ENCODE peak calls at places on chromosomes 2 and 18, in ten cellular contexts. W is tibial artery, I is GM12878, V is fibroblast of lung, Z is GM23248, Y is trophoblast cell, N is MM.1S, D is lower lobe of right lung, B is pancreas, A is brain microvascular endothelial cell. Q is an unnamed sample.

GRCh38 chr2:70705160-70705850 is 62.7 kb downstream of the ADD2 start:
- DNase-seq in B (no peak), I (no peak), Y (no peak), Z (no peak), A (no peak), D (no peak), V (no peak), N (no peak), W (no peak), Q (no peak)

GRCh38 chr2:85953476-85953875 is 64.7 kb upstream of the ST3GAL5 start:
- DNase-seq in B (no peak), A (no peak), I (no peak), V (no peak), N (no peak), D (no peak), W (no peak), Y (no peak), Z (peak), Q (peak)

GRCh38 chr2:85326406-85326945 is 1.3 kb downstream of the TGOLN2 start:
- DNase-seq in Y (no peak), W (peak), D (no peak), N (peak), B (no peak), A (no peak), V (no peak), Z (peak), I (no peak), Q (peak)

GRCh38 chr2:191109888-191110287 is 40.9 kb downstream of the STAT4 start:
- DNase-seq in N (no peak), B (no peak), Z (no peak), Y (no peak), I (no peak), V (no peak), D (no peak), W (no peak), A (peak), Q (no peak)

GRCh38 chr2:219406861-219407230 is 11.3 kb upstream of the DES start:
- DNase-seq in A (peak), Z (peak), D (no peak), W (peak), Y (no peak), B (no peak), I (no peak), N (no peak), V (peak), Q (peak)

GRCh38 chr2:46643493-46643892 is 164.1 kb downstream of the TMEM247 start:
- DNase-seq in D (no peak), Z (no peak), W (no peak), Y (no peak), V (no peak), N (peak), I (no peak), B (no peak), A (no peak), Q (no peak)

GRCh38 chr18:46676162-46676830 is 19.3 kb upstream of the LOXHD1 start:
- DNase-seq in D (no peak), N (no peak), W (no peak), Y (no peak), V (peak), A (no peak), Z (peak), I (no peak), B (no peak), Q (no peak)

GRCh38 chr18:61896767-61897166 is 4.0 kb upstream of the RNF152 start:
- DNase-seq in D (no peak), Z (peak), W (peak), A (peak), Y (no peak), N (no peak), I (no peak), V (peak), B (peak), Q (peak)

GRCh38 chr2:36343601-36344000 is 12.0 kb upstream of the CRIM1 start:
- DNase-seq in B (no peak), W (no peak), A (no peak), N (no peak), D (no peak), I (no peak), Y (no peak), Z (peak), V (no peak), Q (peak)

GRCh38 chr2:144512421-144513272 is 7.3 kb downstream of the ZEB2 start:
- DNase-seq in Y (no peak), B (no peak), A (no peak), D (no peak), Z (peak), I (no peak), N (no peak), W (peak), V (peak), Q (no peak)

GRCh38 chr2:196422361-196422760 is 217.2 kb upstream of the CCDC150 start:
- DNase-seq in V (no peak), I (no peak), W (no peak), B (no peak), Z (no peak), A (no peak), Y (no peak), D (no peak), N (no peak), Q (no peak)

GRCh38 chr2:60819936-60820335 is 61.4 kb upstream of the REL start:
- DNase-seq in A (no peak), D (no peak), Y (no peak), N (no peak), B (no peak), Z (no peak), V (no peak), I (no peak), W (no peak), Q (no peak)

GRCh38 chr18:55301196-55301540 is 286.8 kb downstream of the TCF4 start:
- DNase-seq in A (no peak), Z (peak), Y (no peak), N (no peak), D (no peak), I (no peak), W (no peak), V (peak), B (no peak), Q (peak)

GRCh38 chr2:135952891-135953290 is 32.5 kb downstream of the DARS1 start:
- DNase-seq in Z (no peak), A (no peak), I (no peak), B (no peak), V (peak), Y (no peak), N (no peak), W (no peak), D (no peak), Q (peak)

GRCh38 chr18:65725421-65726050 is 25.3 kb upstream of the CDH7 start:
- DNase-seq in Y (no peak), V (no peak), I (no peak), Z (no peak), N (peak), D (no peak), A (no peak), W (no peak), B (peak), Q (no peak)

GRCh38 chr18:49907346-49907929 is 94.1 kb upstream of the ACAA2 start:
- DNase-seq in B (no peak), Z (no peak), A (no peak), V (peak), D (no peak), N (no peak), Y (no peak), W (no peak), I (no peak), Q (no peak)

GRCh38 chr2:231977430-231977829 is 15.9 kb downstream of the DIS3L2 start:
- DNase-seq in A (no peak), D (no peak), B (no peak), Z (no peak), V (no peak), W (no peak), N (no peak), I (no peak), Y (no peak), Q (no peak)

GRCh38 chr2:221572821-221573429 is 821 bp upstream of the EPHA4 start:
- DNase-seq in I (no peak), Z (peak), A (peak), D (peak), B (peak), W (no peak), N (peak), Y (peak), V (peak), Q (peak)

GRCh38 chr2:129212337-129212958 is 767.0 kb upstream of the RAB6C start:
- DNase-seq in B (no peak), W (no peak), Z (no peak), V (no peak), N (no peak), Y (no peak), D (no peak), A (no peak), I (no peak), Q (no peak)

GRCh38 chr2:216339456-216340279 is 32.6 kb downstream of the MARCHF4 start:
- DNase-seq in W (no peak), D (no peak), V (peak), B (no peak), A (no peak), Y (no peak), I (no peak), N (no peak), Z (peak), Q (peak)
- H3K4me3 ChIP-seq in W (no peak), D (no peak), V (no peak), B (no peak), A (no peak), Y (no peak), I (no peak), N (no peak), Z (no peak), Q (no peak)

GRCh38 chr2:174666786-174667369 is 69.3 kb upstream of the WIPF1 start:
- DNase-seq in B (no peak), W (no peak), V (no peak), Y (no peak), D (no peak), Z (peak), I (no peak), A (no peak), N (no peak), Q (no peak)

GRCh38 chr2:174667461-174667860 is 69.9 kb upstream of the WIPF1 start:
- DNase-seq in V (no peak), B (no peak), Y (no peak), N (no peak), I (no peak), Z (peak), D (no peak), W (no peak), A (no peak), Q (no peak)

GRCh38 chr2:174669321-174669720 is 71.7 kb upstream of the WIPF1 start:
- DNase-seq in N (no peak), Y (peak), B (no peak), W (no peak), V (no peak), Z (no peak), I (no peak), D (no peak), A (no peak), Q (no peak)

GRCh38 chr2:174666312-174666711 is 68.7 kb upstream of the WIPF1 start:
- DNase-seq in Y (no peak), V (no peak), Z (peak), N (no peak), I (no peak), W (no peak), B (no peak), D (no peak), A (no peak), Q (no peak)

DNA sequence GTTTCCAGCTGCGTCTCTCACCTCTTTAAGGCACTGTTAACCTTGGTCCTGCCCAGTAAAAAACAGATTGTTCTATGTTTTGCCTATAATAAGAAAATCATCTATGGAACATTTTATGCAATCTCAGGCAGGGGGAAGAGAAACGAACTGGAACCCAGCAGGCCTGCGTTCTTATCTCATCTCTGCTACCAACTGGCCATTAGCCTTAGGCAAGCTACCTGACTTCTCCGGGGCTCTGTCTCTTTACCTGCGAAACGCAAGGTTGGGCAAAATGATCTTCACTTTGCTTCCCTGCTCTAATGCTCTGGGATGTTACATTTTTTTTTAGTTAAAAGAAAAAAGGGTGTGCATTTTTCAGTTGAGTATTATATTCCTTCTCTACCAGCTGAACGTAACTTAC is 70.5 kb upstream of the WIPF1 start:
- DNase-seq in A (no peak), Z (no peak), V (no peak), Y (no peak), I (no peak), N (no peak), D (no peak), W (no peak), B (no peak), Q (no peak)
- H3K27ac ChIP-seq in A (no peak), Z (no peak), V (no peak), Y (peak), I (no peak), N (no peak), D (no peak), W (peak), B (no peak), Q (no peak)

DNA sequence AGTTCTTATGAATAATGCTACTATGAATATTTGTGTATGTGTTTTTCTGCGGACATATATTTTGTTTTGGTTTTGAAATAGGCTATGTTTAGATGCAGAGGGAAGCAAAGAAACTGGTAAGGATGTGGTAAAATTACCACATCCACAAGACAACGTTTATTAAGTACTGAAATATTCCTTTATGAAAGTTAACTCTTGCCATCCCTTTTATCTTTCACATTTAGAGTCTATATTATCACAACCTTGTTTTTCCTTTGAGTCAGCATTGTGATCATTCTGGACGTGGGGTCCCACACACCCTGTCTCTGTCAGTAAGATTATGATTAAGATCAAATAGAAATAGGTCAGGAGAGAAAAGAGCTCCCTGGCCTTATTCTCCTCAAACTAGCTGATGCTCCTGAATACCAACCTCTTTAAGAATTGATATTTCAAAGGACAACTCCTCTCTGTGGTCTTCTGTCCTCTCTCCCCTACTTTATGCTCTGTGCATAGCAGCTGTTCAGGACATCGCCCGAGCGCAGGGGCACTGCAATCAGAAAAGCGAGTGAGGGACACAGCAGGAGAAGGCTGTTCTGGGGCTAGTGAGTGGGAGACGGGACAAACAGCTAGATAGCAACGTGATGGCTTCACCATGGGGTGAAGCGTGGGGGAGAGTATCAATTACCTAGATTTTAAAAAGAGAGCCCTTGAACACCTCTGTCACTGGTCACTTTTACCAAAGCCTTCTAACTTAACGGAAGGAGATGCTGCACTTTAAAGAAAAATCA is 12.2 kb downstream of the METAP1D start:
- DNase-seq in V (no peak), N (no peak), A (no peak), D (no peak), B (no peak), Y (no peak), I (no peak), Z (no peak), W (no peak), Q (no peak)
- H3K4me3 ChIP-seq in V (no peak), N (no peak), A (no peak), D (no peak), B (no peak), Y (no peak), I (peak), Z (no peak), W (no peak), Q (no peak)

DNA sequence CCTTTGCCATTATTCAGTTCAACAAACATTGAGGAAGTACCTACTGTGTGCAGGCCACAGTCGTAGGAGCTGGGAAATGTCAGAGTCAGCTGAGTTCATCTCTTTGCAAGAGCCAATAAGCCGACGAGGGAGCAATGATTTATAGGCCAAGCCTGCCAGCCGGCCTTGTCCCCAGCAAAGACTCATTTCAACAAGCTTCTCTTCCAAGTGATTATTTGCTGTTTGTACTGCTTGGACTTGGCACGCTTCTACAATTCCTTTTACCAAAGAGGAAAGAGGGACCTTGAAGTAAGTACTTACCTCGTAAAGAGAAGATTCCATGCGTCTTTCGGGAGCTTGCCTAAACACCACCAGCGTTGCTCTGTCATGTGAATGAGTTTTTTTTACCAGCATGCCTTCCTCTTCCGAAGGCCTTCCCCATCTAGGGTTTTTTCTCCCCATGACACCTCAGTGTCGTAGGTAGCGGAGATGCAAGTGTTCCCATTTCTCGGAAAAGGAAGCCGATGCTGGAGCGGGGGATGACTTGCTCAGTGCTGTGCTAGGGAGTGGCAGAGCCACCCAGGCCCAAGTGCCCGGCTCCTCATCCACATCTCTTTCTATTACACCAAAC is 138.8 kb downstream of the KLHL29 start:
- DNase-seq in Y (no peak), D (no peak), A (no peak), Z (peak), N (no peak), I (no peak), W (peak), B (no peak), V (peak), Q (peak)
- H3K27ac ChIP-seq in Y (no peak), D (peak), A (no peak), Z (peak), N (no peak), I (no peak), W (peak), B (peak), V (no peak), Q (no peak)

GRCh38 chr2:88698027-88698413 is 6.5 kb downstream of the RPIA start:
- DNase-seq in N (no peak), D (no peak), B (no peak), I (no peak), Z (no peak), A (no peak), W (no peak), Y (no peak), V (peak), Q (peak)
- H3K4me3 ChIP-seq in N (no peak), D (no peak), B (no peak), I (no peak), Z (no peak), A (no peak), W (no peak), Y (no peak), V (no peak), Q (no peak)

GRCh38 chr2:54965425-54965824 is 84.8 kb downstream of the RTN4 start:
- DNase-seq in B (no peak), N (no peak), Y (no peak), W (no peak), A (no peak), V (no peak), I (no peak), Z (no peak), D (no peak), Q (no peak)

GRCh38 chr2:54960118-54960517 is 90.1 kb downstream of the RTN4 start:
- DNase-seq in N (no peak), I (no peak), Y (no peak), B (no peak), Z (no peak), D (no peak), W (no peak), A (no peak), V (no peak), Q (no peak)

GRCh38 chr2:54962935-54963334 is 87.3 kb downstream of the RTN4 start:
- DNase-seq in A (no peak), I (no peak), N (no peak), D (no peak), V (no peak), Y (no peak), W (no peak), B (no peak), Z (no peak), Q (no peak)

GRCh38 chr2:54964271-54964670 is 86.0 kb downstream of the RTN4 start:
- DNase-seq in N (no peak), D (no peak), A (no peak), B (no peak), Z (peak), Y (no peak), W (no peak), V (peak), I (no peak), Q (peak)

GRCh38 chr2:54962511-54962910 is 87.7 kb downstream of the RTN4 start:
- DNase-seq in N (no peak), B (no peak), V (no peak), A (no peak), W (no peak), Y (no peak), Z (no peak), I (no peak), D (no peak), Q (no peak)
- H3K27ac ChIP-seq in N (no peak), B (no peak), V (no peak), A (no peak), W (no peak), Y (no peak), Z (no peak), I (no peak), D (peak), Q (no peak)

GRCh38 chr2:9473985-9474360 is 378 bp upstream of the IAH1 start:
- DNase-seq in I (no peak), A (no peak), V (no peak), N (no peak), Z (peak), B (peak), W (peak), D (peak), Y (no peak), Q (no peak)

GRCh38 chr2:9477914-9478313 is 3.6 kb downstream of the IAH1 start:
- DNase-seq in Y (no peak), Z (no peak), N (no peak), A (no peak), B (no peak), V (no peak), W (no peak), D (no peak), I (no peak), Q (no peak)

GRCh38 chr2:9471212-9471611 is 3.1 kb upstream of the IAH1 start:
- DNase-seq in Z (no peak), V (no peak), B (no peak), N (no peak), I (no peak), D (no peak), A (no peak), W (peak), Y (no peak), Q (no peak)

GRCh38 chr2:9473308-9473984 is 905 bp upstream of the IAH1 start:
- DNase-seq in Z (no peak), W (no peak), D (no peak), N (no peak), V (no peak), Y (peak), B (peak), A (no peak), I (no peak), Q (no peak)

DNA sequence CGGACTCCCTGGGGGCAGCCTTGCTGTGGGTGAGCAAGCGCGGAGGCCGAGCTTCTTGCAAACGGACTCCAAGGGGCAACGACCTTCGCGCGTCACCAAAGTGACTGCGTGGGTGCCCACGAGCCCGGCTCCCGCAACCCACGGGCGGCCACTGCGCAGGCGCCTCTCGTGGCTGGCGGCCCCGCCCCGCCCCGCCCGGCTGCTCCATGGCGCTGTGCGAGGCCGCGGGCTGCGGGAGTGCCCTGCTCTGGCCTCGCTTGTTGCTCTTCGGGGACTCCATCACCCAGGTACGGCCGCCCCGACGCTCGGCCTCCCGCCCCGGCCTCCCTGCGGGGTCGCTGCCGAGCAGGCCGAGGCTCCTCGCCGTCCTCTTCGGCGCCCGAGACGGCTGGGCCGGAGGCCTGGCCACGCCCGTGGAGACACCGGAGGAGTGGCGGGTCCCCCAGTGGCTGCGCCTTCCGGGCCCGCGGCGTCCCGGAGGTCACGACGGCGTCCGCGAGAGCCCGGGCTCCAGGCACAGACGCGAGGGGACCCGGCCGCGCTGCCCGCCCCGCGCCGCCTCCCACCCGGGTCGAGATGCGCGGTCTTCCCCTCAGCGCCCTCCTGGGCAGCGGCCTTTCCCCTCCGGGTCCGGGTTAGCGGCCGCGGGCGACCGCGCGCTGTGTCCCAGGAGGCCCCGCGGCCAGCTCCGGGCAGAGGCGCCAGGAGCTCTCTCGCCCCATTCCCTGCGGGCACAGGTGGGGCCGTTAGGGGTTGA is at the start of gene IAH1:
- DNase-seq in V (peak), I (no peak), A (no peak), Y (peak), N (peak), W (peak), Z (peak), B (peak), D (peak), Q (no peak)
- H3K4me3 ChIP-seq in V (peak), I (peak), A (peak), Y (peak), N (peak), W (peak), Z (peak), B (peak), D (peak), Q (peak)

GRCh38 chr2:205726506-205726905 is 44.2 kb downstream of the NRP2 start:
- DNase-seq in I (no peak), W (no peak), D (no peak), N (no peak), A (no peak), V (no peak), Z (no peak), B (no peak), Y (no peak), Q (no peak)
- H3K27ac ChIP-seq in I (no peak), W (no peak), D (no peak), N (no peak), A (no peak), V (no peak), Z (no peak), B (no peak), Y (no peak), Q (no peak)

GRCh38 chr2:210230984-210231383 is 5.7 kb upstream of the ACADL start:
- DNase-seq in W (no peak), I (no peak), D (no peak), Z (no peak), Y (no peak), N (no peak), B (no peak), V (no peak), A (no peak), Q (no peak)
- H3K4me3 ChIP-seq in W (no peak), I (no peak), D (no peak), Z (no peak), Y (no peak), N (no peak), B (no peak), V (no peak), A (no peak), Q (no peak)

Q was measured in IMR-90.